ENCODE peak calls at places on chromosomes 11 and 22, in seven cellular contexts. T is C1 segment of cervical spinal cord, V is GM06990, O is hepatocyte, S is Ammon's horn, R is foreskin fibroblast, A is brain microvascular endothelial cell. I is an unnamed sample.

GRCh38 chr22:28560005-28560742 is 119.5 kb downstream of the TTC28 start:
- DNase-seq in T (no peak), V (no peak), O (peak), S (no peak), R (peak), A (peak), I (no peak)

GRCh38 chr22:19652316-19652715 is 62.0 kb upstream of the SEPTIN5 start:
- DNase-seq in T (no peak), V (no peak), O (no peak), S (no peak), R (no peak), A (no peak), I (no peak)

GRCh38 chr11:70207531-70208131 is 4.5 kb downstream of the FADD start:
- DNase-seq in T (no peak), V (no peak), O (no peak), S (no peak), R (no peak), A (no peak), I (no peak)

GRCh38 chr22:46908641-46909107 is 146.2 kb downstream of the TBC1D22A start:
- DNase-seq in T (no peak), V (no peak), O (no peak), S (no peak), R (no peak), A (no peak), I (peak)

GRCh38 chr22:26585104-26585790 is 4.7 kb downstream of the TPST2 start:
- DNase-seq in T (no peak), V (no peak), O (peak), S (no peak), R (peak), A (peak), I (no peak)

GRCh38 chr11:48683226-48683720 is 194.7 kb downstream of the OR4A47 start:
- DNase-seq in T (no peak), V (no peak), O (no peak), S (no peak), R (no peak), A (no peak), I (peak)

GRCh38 chr22:46352691-46353386 is 17.3 kb downstream of the TRMU start:
- DNase-seq in T (no peak), V (no peak), O (peak), S (peak), R (peak), A (peak), I (no peak)

GRCh38 chr11:120830092-120830491 is 193.8 kb upstream of the TBCEL start:
- DNase-seq in T (no peak), V (no peak), O (no peak), S (peak), R (no peak), A (no peak), I (no peak)

GRCh38 chr22:49192180-49192856 is 635.4 kb downstream of the BRD1 start:
- DNase-seq in T (no peak), V (no peak), O (no peak), S (no peak), R (no peak), A (no peak), I (no peak)

GRCh38 chr22:17945851-17946690 is 78.3 kb downstream of the MICAL3 start:
- DNase-seq in T (no peak), V (no peak), O (no peak), S (no peak), R (no peak), A (no peak), I (no peak)

GRCh38 chr22:18033204-18033998 is 9.0 kb upstream of the MICAL3 start:
- DNase-seq in T (no peak), V (no peak), O (no peak), S (no peak), R (peak), A (no peak), I (no peak)

GRCh38 chr11:95711162-95711944 is 78.2 kb downstream of the FAM76B start:
- DNase-seq in T (no peak), V (peak), O (no peak), S (no peak), R (peak), A (peak), I (no peak)

GRCh38 chr11:86688398-86689179 is 16.2 kb upstream of the ME3 start:
- DNase-seq in T (no peak), V (no peak), O (no peak), S (no peak), R (peak), A (peak), I (no peak)

GRCh38 chr11:95093548-95093947 is 3.9 kb downstream of the ENDOD1 start:
- DNase-seq in T (no peak), V (no peak), O (no peak), S (no peak), R (no peak), A (no peak), I (no peak)

GRCh38 chr11:3859373-3859881 is 4.0 kb downstream of the STIM1 start:
- DNase-seq in T (no peak), V (peak), O (no peak), S (no peak), R (no peak), A (no peak), I (no peak)

GRCh38 chr11:118979434-118979833 is 7.9 kb downstream of the FOXR1 start:
- DNase-seq in T (no peak), V (no peak), O (no peak), S (no peak), R (no peak), A (no peak), I (no peak)

GRCh38 chr11:1482581-1483444 is 3.8 kb downstream of the MOB2 start:
- DNase-seq in T (no peak), V (no peak), O (no peak), S (no peak), R (no peak), A (no peak), I (no peak)

GRCh38 chr11:90243534-90243933 is 20.7 kb upstream of the CHORDC1 start:
- DNase-seq in T (no peak), V (no peak), O (no peak), S (no peak), R (no peak), A (no peak), I (no peak)

GRCh38 chr11:18466402-18466801 is 10.7 kb downstream of the LDHAL6A start:
- DNase-seq in T (no peak), V (no peak), O (no peak), S (no peak), R (no peak), A (no peak), I (no peak)

GRCh38 chr11:9208726-9209501 is 56.2 kb downstream of the DENND5A start:
- DNase-seq in T (no peak), V (peak), O (no peak), S (no peak), R (peak), A (no peak), I (no peak)

GRCh38 chr11:1300121-1300520 is 9.3 kb downstream of the TOLLIP start:
- DNase-seq in T (no peak), V (no peak), O (no peak), S (no peak), R (no peak), A (no peak), I (no peak)

GRCh38 chr22:45328822-45329535 is 19.2 kb downstream of the FAM118A start:
- DNase-seq in T (no peak), V (no peak), O (no peak), S (no peak), R (peak), A (no peak), I (no peak)